ENCODE peak calls at places on chromosome 12, in four cellular contexts. Z, S, R and D are unnamed samples.

GRCh38 chr12:66321433-66321832 is 19.1 kb downstream of the HELB start:
- DNase-seq in Z (no peak), S (no peak), R (no peak), D (no peak)

GRCh38 chr12:82948462-82948861 is 261.8 kb downstream of the TMTC2 start:
- DNase-seq in Z (no peak), S (no peak), R (no peak), D (no peak)

GRCh38 chr12:87469295-87469694 is 559.9 kb downstream of the C12orf50 start:
- DNase-seq in Z (no peak), S (no peak), R (no peak), D (no peak)

GRCh38 chr12:122123761-122124145 is 45.2 kb downstream of the MLXIP start:
- DNase-seq in Z (no peak), S (no peak), R (no peak), D (no peak)

GRCh38 chr12:47816646-47817271 is 2.9 kb downstream of the HDAC7 start:
- DNase-seq in Z (no peak), S (no peak), R (no peak), D (no peak)

GRCh38 chr12:100207311-100207710 is 6.7 kb downstream of the ACTR6 start:
- DNase-seq in Z (no peak), S (no peak), R (no peak), D (no peak)

GRCh38 chr12:58917699-58918334 is 2.5 kb downstream of the LRIG3 start:
- DNase-seq in Z (no peak), S (no peak), R (no peak), D (no peak)

GRCh38 chr12:123892180-123892559 is 80.5 kb downstream of the CCDC92 start:
- DNase-seq in Z (no peak), S (no peak), R (no peak), D (no peak)

GRCh38 chr12:27780612-27781408 is 774 bp upstream of the MANSC4 start:
- DNase-seq in Z (peak), S (peak), R (no peak), D (peak)